ENCODE peak calls at places on chromosomes 7 and 10, in six cellular contexts. U, V, K, A, X and Z are unnamed samples.

GRCh38 chr10:119259345-119259744 is 52.0 kb downstream of the GRK5 start:
- DNase-seq in U (no peak), V (no peak), K (no peak), A (no peak), X (no peak), Z (no peak)

GRCh38 chr10:48470893-48471805 is 133.7 kb downstream of the ARHGAP22 start:
- DNase-seq in U (no peak), V (peak; percentile 8), K (no peak), A (no peak), X (no peak), Z (no peak)

GRCh38 chr7:19944363-19945120 is 171.1 kb upstream of the TMEM196 start:
- DNase-seq in U (no peak), V (no peak), K (no peak), A (no peak), X (no peak), Z (no peak)

GRCh38 chr10:44300666-44301649 is 83.9 kb downstream of the CXCL12 start:
- DNase-seq in U (no peak), V (no peak), K (no peak), A (peak; percentile 10), X (no peak), Z (no peak)

GRCh38 chr10:74684462-74684861 is 141.9 kb upstream of the KAT6B start:
- DNase-seq in U (no peak), V (no peak), K (no peak), A (no peak), X (no peak), Z (no peak)

GRCh38 chr10:129393812-129394211 is 73.2 kb upstream of the MGMT start:
- DNase-seq in U (no peak), V (no peak), K (no peak), A (no peak), X (no peak), Z (no peak)

GRCh38 chr10:3115685-3116084 is 48.3 kb downstream of the PFKP start:
- DNase-seq in U (no peak), V (no peak), K (no peak), A (no peak), X (no peak), Z (no peak)

GRCh38 chr10:86657396-86658011 is 3.2 kb downstream of the OPN4 start:
- DNase-seq in U (no peak), V (no peak), K (no peak), A (no peak), X (no peak), Z (no peak)

GRCh38 chr7:78437118-78437517 is 638.5 kb downstream of the PHTF2 start:
- DNase-seq in U (no peak), V (no peak), K (no peak), A (no peak), X (no peak), Z (no peak)

GRCh38 chr10:44051584-44052385 is 333.1 kb downstream of the CXCL12 start:
- DNase-seq in U (no peak), V (no peak), K (no peak), A (no peak), X (no peak), Z (no peak)

GRCh38 chr10:101285519-101286070 is 56.3 kb upstream of the LBX1 start:
- DNase-seq in U (peak; percentile 88), V (no peak), K (no peak), A (no peak), X (no peak), Z (no peak)

GRCh38 chr7:34839645-34840044 is 181.6 kb downstream of the NPSR1 start:
- DNase-seq in U (no peak), V (no peak), K (no peak), A (no peak), X (no peak), Z (no peak)

GRCh38 chr7:40297741-40298311 is 163.0 kb downstream of the SUGCT start:
- DNase-seq in U (no peak), V (no peak), K (no peak), A (no peak), X (no peak), Z (no peak)

GRCh38 chr7:65216469-65216868 is 157.2 kb upstream of the ZNF92 start:
- DNase-seq in U (peak; percentile 89), V (peak; percentile 61), K (peak; percentile 57), A (peak; percentile 74), X (peak; percentile 21), Z (peak; percentile 39)

GRCh38 chr7:144027974-144028373 is 20.8 kb upstream of the OR2A5 start:
- DNase-seq in U (no peak), V (no peak), K (no peak), A (no peak), X (no peak), Z (no peak)

GRCh38 chr7:119703895-119704294 is 569.1 kb upstream of the KCND2 start:
- DNase-seq in U (no peak), V (no peak), K (no peak), A (no peak), X (no peak), Z (no peak)

GRCh38 chr7:116653204-116653603 is 18.8 kb upstream of the MET start:
- DNase-seq in U (no peak), V (no peak), K (no peak), A (no peak), X (no peak), Z (no peak)

GRCh38 chr10:117688358-117688757 is 145.8 kb downstream of the EMX2 start:
- DNase-seq in U (no peak), V (no peak), K (no peak), A (no peak), X (no peak), Z (no peak)

GRCh38 chr10:19930936-19931859 is 115.0 kb downstream of the PLXDC2 start:
- DNase-seq in U (peak; percentile 24), V (no peak), K (no peak), A (no peak), X (no peak), Z (no peak)

GRCh38 chr10:100744980-100745881 is at the start of gene PAX2:
- DNase-seq in U (peak; percentile 94), V (no peak), K (no peak), A (no peak), X (no peak), Z (no peak)

GRCh38 chr10:18681971-18682403 is 22.8 kb downstream of the ARL5B start:
- DNase-seq in U (no peak), V (no peak), K (no peak), A (no peak), X (no peak), Z (no peak)

GRCh38 chr7:33243319-33243881 is 114.0 kb downstream of the BBS9 start:
- DNase-seq in U (peak; percentile 74), V (no peak), K (no peak), A (no peak), X (no peak), Z (peak; percentile 31)

GRCh38 chr10:33735463-33735862 is 401.0 kb upstream of the NRP1 start:
- DNase-seq in U (no peak), V (no peak), K (no peak), A (no peak), X (no peak), Z (no peak)

GRCh38 chr7:71308105-71308504 is 176.2 kb downstream of the GALNT17 start:
- DNase-seq in U (no peak), V (no peak), K (no peak), A (no peak), X (no peak), Z (no peak)

GRCh38 chr7:120775703-120776265 is 82.2 kb downstream of the TSPAN12 start:
- DNase-seq in U (no peak), V (no peak), K (no peak), A (no peak), X (no peak), Z (no peak)

GRCh38 chr10:24206926-24207701 is 1.8 kb upstream of the KIAA1217 start:
- DNase-seq in U (no peak), V (no peak), K (no peak), A (no peak), X (no peak), Z (no peak)

GRCh38 chr7:131148258-131148657 is 179.4 kb upstream of the MKLN1 start:
- DNase-seq in U (no peak), V (no peak), K (no peak), A (no peak), X (no peak), Z (no peak)

GRCh38 chr7:75639893-75640600 is 98.7 kb downstream of the HIP1 start:
- DNase-seq in U (no peak), V (no peak), K (no peak), A (no peak), X (no peak), Z (no peak)

GRCh38 chr7:81186691-81187090 is 267.8 kb upstream of the SEMA3C start:
- DNase-seq in U (no peak), V (no peak), K (no peak), A (no peak), X (no peak), Z (no peak)